ENCODE peak calls at places on chromosome 6, in six cellular contexts. H is caudate nucleus; R is sigmoid colon; D is amniotic stem cell; F is stimulated activated CD4-positive, alpha-beta T cell treated with anti-CD3 and anti-CD28 coated beads, TNF-alpha, amount 100 ng/mL, for 1 hour; Q is astrocyte of the cerebellum. A is an unnamed sample.

GRCh38 chr6:32883789-32884188 is 29.8 kb downstream of the PSMB9 start:
- DNase-seq in H (no peak), D (no peak), R (peak), Q (no peak), F (no peak), A (no peak)

GRCh38 chr6:23213193-23213592 is 643.8 kb downstream of the HDGFL1 start:
- DNase-seq in R (no peak), F (no peak), H (no peak), D (no peak), Q (no peak), A (no peak)

GRCh38 chr6:99412065-99412464 is 13.0 kb downstream of the PNISR start:
- DNase-seq in Q (no peak), D (no peak), R (no peak), H (no peak), F (no peak), A (no peak)

GRCh38 chr6:138105880-138106664 is 1.1 kb downstream of the PERP start:
- DNase-seq in Q (no peak), D (no peak), R (no peak), F (no peak), H (no peak), A (peak)

GRCh38 chr6:11621119-11621518 is 83.6 kb downstream of the TMEM170B start:
- DNase-seq in H (no peak), D (no peak), Q (no peak), F (no peak), R (no peak), A (no peak)

GRCh38 chr6:34560366-34561226 is 4.5 kb upstream of the SPDEF start:
- DNase-seq in D (no peak), R (no peak), H (no peak), F (no peak), Q (no peak), A (peak)

GRCh38 chr6:26304213-26305096 is 60.5 kb upstream of the BTN3A2 start:
- DNase-seq in F (no peak), D (peak), H (no peak), Q (no peak), R (peak), A (no peak)

GRCh38 chr6:16596890-16597331 is 164.3 kb downstream of the ATXN1 start:
- DNase-seq in H (peak), Q (no peak), R (no peak), F (no peak), D (no peak), A (no peak)

GRCh38 chr6:73064261-73064660 is 161.0 kb downstream of the KHDC1L start:
- DNase-seq in Q (no peak), F (no peak), D (no peak), R (no peak), H (no peak), A (no peak)

GRCh38 chr6:169968541-169969270 is 217.3 kb downstream of the ERMARD start:
- DNase-seq in H (no peak), R (no peak), D (no peak), Q (no peak), F (no peak), A (no peak)

GRCh38 chr6:47780510-47781356 is 1.1 kb upstream of the OPN5 start:
- DNase-seq in D (peak), F (no peak), R (no peak), Q (peak), H (peak), A (peak)

GRCh38 chr6:130001229-130001554 is 17.2 kb upstream of the L3MBTL3 start:
- DNase-seq in Q (no peak), F (no peak), R (no peak), D (no peak), H (no peak), A (no peak)

GRCh38 chr6:100553243-100553642 is 88.5 kb upstream of the SIM1 start:
- DNase-seq in F (no peak), H (no peak), R (no peak), D (no peak), Q (no peak), A (peak)

GRCh38 chr6:78713564-78713963 is 153.8 kb upstream of the IRAK1BP1 start:
- DNase-seq in F (no peak), R (no peak), D (no peak), H (no peak), Q (no peak), A (no peak)

GRCh38 chr6:142744836-142745235 is 200.1 kb downstream of the HIVEP2 start:
- DNase-seq in D (no peak), R (no peak), Q (no peak), F (no peak), H (no peak), A (no peak)

GRCh38 chr6:100185615-100186014 is 191.6 kb upstream of the MCHR2 start:
- DNase-seq in F (no peak), H (no peak), Q (no peak), D (no peak), R (no peak), A (no peak)

GRCh38 chr6:92559002-92559401 is 860.4 kb downstream of the EPHA7 start:
- DNase-seq in H (no peak), Q (peak), R (no peak), F (no peak), D (no peak), A (no peak)

GRCh38 chr6:85458782-85459181 is 8.9 kb downstream of the NT5E start:
- DNase-seq in H (no peak), Q (peak), F (no peak), R (no peak), D (no peak), A (no peak)

GRCh38 chr6:160927416-160927815 is 64.2 kb upstream of the MAP3K4 start:
- DNase-seq in Q (no peak), F (no peak), H (no peak), D (no peak), R (no peak), A (no peak)

GRCh38 chr6:69570126-69570525 is 226.7 kb downstream of the LMBRD1 start:
- DNase-seq in H (no peak), R (no peak), D (no peak), F (no peak), Q (no peak), A (no peak)

GRCh38 chr6:1242021-1242420 is 69.9 kb upstream of the FOXQ1 start:
- DNase-seq in Q (no peak), H (no peak), D (no peak), F (no peak), R (no peak), A (no peak)

GRCh38 chr6:37168809-37169457 is 1.0 kb upstream of the PIM1 start:
- DNase-seq in D (peak), F (no peak), H (peak), Q (no peak), R (no peak), A (no peak)

GRCh38 chr6:32075781-32076494 is 33.2 kb downstream of the TNXB start:
- DNase-seq in F (no peak), D (no peak), Q (no peak), R (no peak), H (no peak), A (no peak)

GRCh38 chr6:150176152-150176551 is 33.3 kb downstream of the PPP1R14C start:
- DNase-seq in H (no peak), D (no peak), F (no peak), R (no peak), Q (no peak), A (no peak)

GRCh38 chr6:41680182-41680965 is 42.1 kb downstream of the MDFI start:
- DNase-seq in Q (no peak), H (no peak), D (no peak), R (no peak), F (no peak), A (no peak)

GRCh38 chr6:28789553-28790083 is 134.2 kb downstream of the TRIM27 start:
- DNase-seq in H (no peak), F (no peak), R (no peak), Q (no peak), D (no peak), A (peak)

GRCh38 chr6:2839982-2840793 is 1.5 kb downstream of the SERPINB1 start:
- DNase-seq in H (peak), D (no peak), Q (no peak), F (no peak), R (no peak), A (no peak)

GRCh38 chr6:158205220-158205944 is 37.2 kb downstream of the GTF2H5 start:
- DNase-seq in D (no peak), R (no peak), H (no peak), Q (no peak), F (no peak), A (no peak)

GRCh38 chr6:123662757-123663156 is 26.0 kb upstream of the TRDN start:
- DNase-seq in R (no peak), D (no peak), F (no peak), Q (no peak), H (no peak), A (no peak)

GRCh38 chr6:74991573-74992332 is 214.1 kb downstream of the COL12A1 start:
- DNase-seq in D (no peak), Q (peak), H (no peak), R (no peak), F (no peak), A (no peak)

GRCh38 chr6:161744211-161745067 is 470.6 kb upstream of the AGPAT4 start:
- DNase-seq in R (no peak), F (no peak), H (no peak), Q (peak), D (no peak), A (no peak)

GRCh38 chr6:25280617-25280990 is 1.4 kb downstream of the CARMIL1 start:
- DNase-seq in D (no peak), Q (no peak), R (no peak), F (no peak), H (no peak), A (no peak)

GRCh38 chr6:44199883-44200282 is 16.8 kb upstream of the MYMX start:
- DNase-seq in Q (no peak), R (no peak), F (no peak), H (no peak), D (no peak), A (no peak)

GRCh38 chr6:155782320-155782730 is 326.7 kb upstream of the NOX3 start:
- DNase-seq in R (no peak), D (peak), H (no peak), Q (peak), F (no peak), A (no peak)

GRCh38 chr6:122845464-122845863 is 56.4 kb downstream of the SMPDL3A start:
- DNase-seq in Q (no peak), H (no peak), D (no peak), R (no peak), F (no peak), A (no peak)

GRCh38 chr6:90701146-90701781 is 114.4 kb upstream of the MAP3K7 start:
- DNase-seq in Q (no peak), H (no peak), R (no peak), F (no peak), D (no peak), A (no peak)

GRCh38 chr6:160737934-160738333 is 35.9 kb downstream of the PLG start:
- DNase-seq in Q (no peak), H (no peak), D (no peak), R (no peak), F (no peak), A (no peak)

GRCh38 chr6:134714679-134715078 is 235.2 kb downstream of the ALDH8A1 start:
- DNase-seq in R (no peak), D (no peak), H (no peak), F (no peak), Q (peak), A (no peak)

GRCh38 chr6:150604467-150604866 is 4.8 kb downstream of the PLEKHG1 start:
- DNase-seq in Q (no peak), F (no peak), D (no peak), H (no peak), R (no peak), A (no peak)

A was measured in NCI-H774.